ENCODE peak calls at places on chromosomes 1 and 21, in seven cellular contexts. One of them, this sample, is unnamed.

GRCh38 chr1:43573066-43573799 is 42.5 kb downstream of the PTPRF start:
- DNase-seq in IMR-90: no peak
- DNase-seq in foreskin fibroblast: peak
- DNase-seq in thoracic aorta: no peak
- DNase-seq in colonic mucosa: no peak
- DNase-seq in endothelial cell: no peak
- DNase-seq in uterus: no peak
- DNase-seq in this sample: peak

GRCh38 chr1:173420330-173420806 is 56.8 kb upstream of the PRDX6 start:
- DNase-seq in IMR-90: peak
- DNase-seq in uterus: peak
- DNase-seq in colonic mucosa: peak
- DNase-seq in endothelial cell: peak
- DNase-seq in foreskin fibroblast: peak
- DNase-seq in thoracic aorta: no peak
- DNase-seq in this sample: peak

GRCh38 chr1:74513396-74513795 is 985 bp upstream of the LRRC53 start:
- DNase-seq in IMR-90: no peak
- DNase-seq in uterus: no peak
- DNase-seq in thoracic aorta: no peak
- DNase-seq in foreskin fibroblast: no peak
- DNase-seq in colonic mucosa: no peak
- DNase-seq in endothelial cell: no peak
- DNase-seq in this sample: no peak

GRCh38 chr1:115499253-115499652 is 142.5 kb upstream of the VANGL1 start:
- DNase-seq in foreskin fibroblast: no peak
- DNase-seq in IMR-90: no peak
- DNase-seq in colonic mucosa: no peak
- DNase-seq in uterus: no peak
- DNase-seq in thoracic aorta: no peak
- DNase-seq in endothelial cell: no peak
- DNase-seq in this sample: no peak

GRCh38 chr1:59814901-59815825 is at the start of gene HOOK1:
- DNase-seq in thoracic aorta: no peak
- DNase-seq in endothelial cell: no peak
- DNase-seq in uterus: no peak
- DNase-seq in foreskin fibroblast: peak
- DNase-seq in colonic mucosa: peak
- DNase-seq in IMR-90: no peak
- DNase-seq in this sample: no peak

GRCh38 chr1:165954940-165955339 is 127.5 kb downstream of the UCK2 start:
- DNase-seq in foreskin fibroblast: peak
- DNase-seq in endothelial cell: no peak
- DNase-seq in IMR-90: peak
- DNase-seq in uterus: no peak
- DNase-seq in thoracic aorta: no peak
- DNase-seq in colonic mucosa: no peak
- DNase-seq in this sample: no peak

GRCh38 chr1:201108614-201109013 is 3.6 kb downstream of the CACNA1S start:
- DNase-seq in thoracic aorta: no peak
- DNase-seq in IMR-90: no peak
- DNase-seq in colonic mucosa: no peak
- DNase-seq in uterus: no peak
- DNase-seq in foreskin fibroblast: no peak
- DNase-seq in endothelial cell: no peak
- DNase-seq in this sample: no peak

GRCh38 chr1:224513787-224514209 is 79.2 kb upstream of the WDR26 start:
- DNase-seq in uterus: peak
- DNase-seq in endothelial cell: peak
- DNase-seq in foreskin fibroblast: peak
- DNase-seq in thoracic aorta: no peak
- DNase-seq in colonic mucosa: peak
- DNase-seq in IMR-90: peak
- DNase-seq in this sample: peak

GRCh38 chr21:42847726-42848125 is 31.6 kb downstream of the WDR4 start:
- DNase-seq in foreskin fibroblast: no peak
- DNase-seq in IMR-90: no peak
- DNase-seq in colonic mucosa: no peak
- DNase-seq in thoracic aorta: no peak
- DNase-seq in uterus: no peak
- DNase-seq in endothelial cell: no peak
- DNase-seq in this sample: peak

GRCh38 chr1:179079113-179079761 is 2.6 kb upstream of the TOR3A start:
- DNase-seq in uterus: peak
- DNase-seq in foreskin fibroblast: peak
- DNase-seq in colonic mucosa: peak
- DNase-seq in endothelial cell: peak
- DNase-seq in IMR-90: peak
- DNase-seq in thoracic aorta: no peak
- DNase-seq in this sample: no peak

GRCh38 chr21:32237021-32237420 is 41.8 kb downstream of the MIS18A start:
- DNase-seq in uterus: no peak
- DNase-seq in colonic mucosa: no peak
- DNase-seq in foreskin fibroblast: no peak
- DNase-seq in thoracic aorta: no peak
- DNase-seq in IMR-90: no peak
- DNase-seq in endothelial cell: no peak
- DNase-seq in this sample: no peak

GRCh38 chr1:53878492-53879105 is 11.0 kb downstream of the YIPF1 start:
- DNase-seq in endothelial cell: no peak
- DNase-seq in uterus: no peak
- DNase-seq in IMR-90: peak
- DNase-seq in colonic mucosa: no peak
- DNase-seq in thoracic aorta: no peak
- DNase-seq in foreskin fibroblast: peak
- DNase-seq in this sample: no peak

GRCh38 chr21:42245348-42246185 is 26.6 kb downstream of the ABCG1 start:
- DNase-seq in IMR-90: no peak
- DNase-seq in endothelial cell: no peak
- DNase-seq in uterus: no peak
- DNase-seq in colonic mucosa: no peak
- DNase-seq in thoracic aorta: no peak
- DNase-seq in foreskin fibroblast: no peak
- DNase-seq in this sample: no peak

GRCh38 chr1:162774007-162774406 is 16.5 kb upstream of the HSD17B7 start:
- DNase-seq in colonic mucosa: no peak
- DNase-seq in uterus: no peak
- DNase-seq in thoracic aorta: no peak
- DNase-seq in endothelial cell: no peak
- DNase-seq in foreskin fibroblast: no peak
- DNase-seq in IMR-90: no peak
- DNase-seq in this sample: no peak

DNA sequence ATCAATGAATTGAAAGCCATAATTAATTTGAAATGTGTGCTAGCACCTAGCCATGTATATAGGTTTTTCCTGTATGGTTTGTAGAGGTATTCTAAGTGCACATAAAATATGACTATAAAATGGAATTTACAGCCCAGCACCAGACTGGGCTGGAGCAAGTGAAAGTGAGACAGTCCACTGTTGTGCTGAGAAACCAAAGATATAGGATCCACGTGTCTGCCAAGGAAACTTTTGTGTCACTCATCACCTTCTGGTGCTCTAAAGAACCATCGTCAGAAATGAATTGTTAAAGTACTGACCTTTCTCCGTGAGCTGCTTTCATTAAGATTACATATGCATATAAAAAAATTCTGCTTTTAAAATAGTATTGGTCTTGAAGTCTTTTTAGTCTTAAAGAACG is 141.0 kb upstream of the ZC3H11B start:
- DNase-seq in uterus: no peak
- DNase-seq in colonic mucosa: no peak
- DNase-seq in endothelial cell: no peak
- DNase-seq in foreskin fibroblast: no peak
- DNase-seq in thoracic aorta: no peak
- DNase-seq in IMR-90: no peak
- DNase-seq in this sample: no peak
- TF ChIP-seq CTCF in uterus: no peak
- TF ChIP-seq CTCF in colonic mucosa: no peak
- TF ChIP-seq CTCF in endothelial cell: no peak
- TF ChIP-seq CTCF in foreskin fibroblast: no peak
- TF ChIP-seq CTCF in thoracic aorta: no peak
- TF ChIP-seq CTCF in IMR-90: no peak
- TF ChIP-seq CTCF in this sample: no peak

GRCh38 chr1:155324717-155325595 is 4.3 kb downstream of the RUSC1 start:
- DNase-seq in IMR-90: peak
- DNase-seq in colonic mucosa: peak
- DNase-seq in endothelial cell: peak
- DNase-seq in uterus: peak
- DNase-seq in foreskin fibroblast: peak
- DNase-seq in thoracic aorta: no peak
- DNase-seq in this sample: peak
- TF ChIP-seq CTCF in IMR-90: peak
- TF ChIP-seq CTCF in colonic mucosa: no peak
- TF ChIP-seq CTCF in endothelial cell: no peak
- TF ChIP-seq CTCF in uterus: peak
- TF ChIP-seq CTCF in foreskin fibroblast: peak
- TF ChIP-seq CTCF in thoracic aorta: peak
- TF ChIP-seq CTCF in this sample: peak

GRCh38 chr21:14084068-14084501 is 126.7 kb downstream of the LIPI start:
- DNase-seq in colonic mucosa: no peak
- DNase-seq in IMR-90: no peak
- DNase-seq in thoracic aorta: no peak
- DNase-seq in uterus: no peak
- DNase-seq in endothelial cell: no peak
- DNase-seq in foreskin fibroblast: no peak
- DNase-seq in this sample: no peak
- TF ChIP-seq CTCF in colonic mucosa: no peak
- TF ChIP-seq CTCF in IMR-90: no peak
- TF ChIP-seq CTCF in thoracic aorta: no peak
- TF ChIP-seq CTCF in uterus: no peak
- TF ChIP-seq CTCF in endothelial cell: no peak
- TF ChIP-seq CTCF in foreskin fibroblast: no peak
- TF ChIP-seq CTCF in this sample: no peak

GRCh38 chr1:38046884-38047602 is 450 bp upstream of the POU3F1 start:
- DNase-seq in foreskin fibroblast: peak
- DNase-seq in colonic mucosa: peak
- DNase-seq in uterus: peak
- DNase-seq in thoracic aorta: peak
- DNase-seq in IMR-90: peak
- DNase-seq in endothelial cell: peak
- DNase-seq in this sample: peak
- TF ChIP-seq CTCF in foreskin fibroblast: no peak
- TF ChIP-seq CTCF in colonic mucosa: no peak
- TF ChIP-seq CTCF in uterus: peak
- TF ChIP-seq CTCF in thoracic aorta: no peak
- TF ChIP-seq CTCF in IMR-90: no peak
- TF ChIP-seq CTCF in endothelial cell: no peak
- TF ChIP-seq CTCF in this sample: peak

DNA sequence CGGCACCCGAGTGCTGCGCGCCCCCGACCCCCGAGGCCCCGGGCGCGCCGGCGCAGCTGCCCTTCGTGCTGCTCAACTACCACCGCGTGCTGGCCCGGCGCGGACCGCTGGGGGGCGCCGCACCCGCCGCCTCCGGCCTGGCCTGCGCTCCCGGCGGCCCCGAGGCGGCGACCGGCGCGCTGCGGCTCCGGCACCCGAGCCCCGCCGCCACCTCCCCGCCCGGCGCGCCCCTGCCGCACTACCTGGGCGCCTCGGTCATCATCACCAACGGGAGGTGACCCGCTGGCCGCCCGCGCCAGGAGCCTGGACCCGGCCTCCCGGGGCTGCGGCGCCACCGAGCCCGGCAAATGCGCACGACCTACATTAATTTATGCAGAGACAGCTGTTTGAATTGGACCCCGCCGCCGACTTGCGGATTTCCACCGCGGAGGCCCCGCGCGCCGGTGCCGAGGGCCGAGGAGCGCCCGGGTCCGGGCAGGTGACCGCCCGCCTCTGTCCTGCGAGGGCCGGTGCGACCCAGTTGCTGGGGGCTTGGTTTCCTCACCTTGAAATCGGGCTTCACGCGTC is 49.0 kb downstream of the SIM2 start:
- DNase-seq in uterus: no peak
- DNase-seq in IMR-90: peak
- DNase-seq in colonic mucosa: peak
- DNase-seq in endothelial cell: peak
- DNase-seq in foreskin fibroblast: peak
- DNase-seq in thoracic aorta: no peak
- DNase-seq in this sample: peak
- TF ChIP-seq CTCF in uterus: peak
- TF ChIP-seq CTCF in IMR-90: peak
- TF ChIP-seq CTCF in colonic mucosa: no peak
- TF ChIP-seq CTCF in endothelial cell: no peak
- TF ChIP-seq CTCF in foreskin fibroblast: no peak
- TF ChIP-seq CTCF in thoracic aorta: no peak
- TF ChIP-seq CTCF in this sample: peak

GRCh38 chr1:5597991-5598823 is 394.0 kb downstream of the NPHP4 start:
- DNase-seq in thoracic aorta: no peak
- DNase-seq in endothelial cell: no peak
- DNase-seq in uterus: no peak
- DNase-seq in IMR-90: no peak
- DNase-seq in foreskin fibroblast: no peak
- DNase-seq in colonic mucosa: peak
- DNase-seq in this sample: no peak
- TF ChIP-seq CTCF in thoracic aorta: no peak
- TF ChIP-seq CTCF in endothelial cell: peak
- TF ChIP-seq CTCF in uterus: no peak
- TF ChIP-seq CTCF in IMR-90: no peak
- TF ChIP-seq CTCF in foreskin fibroblast: no peak
- TF ChIP-seq CTCF in colonic mucosa: no peak
- TF ChIP-seq CTCF in this sample: no peak

DNA sequence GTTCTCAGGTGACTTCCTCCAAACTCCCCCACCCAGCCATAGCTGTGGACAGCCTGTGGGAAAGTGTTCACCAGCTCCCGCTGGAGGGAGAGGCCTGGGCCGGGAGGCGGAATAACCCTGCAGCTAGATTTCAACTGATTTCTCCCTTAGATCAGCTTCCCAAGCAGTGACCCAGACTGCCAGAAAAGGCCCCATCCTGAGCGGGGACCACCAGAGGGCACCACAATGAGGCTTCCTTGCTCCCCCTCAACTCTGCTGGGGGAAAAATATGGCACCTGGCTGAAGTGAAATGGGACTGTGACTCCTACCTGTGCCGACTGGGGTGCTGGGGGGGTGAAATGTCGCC is 50.8 kb downstream of the RHBG start:
- DNase-seq in uterus: no peak
- DNase-seq in thoracic aorta: no peak
- DNase-seq in endothelial cell: peak
- DNase-seq in colonic mucosa: no peak
- DNase-seq in IMR-90: no peak
- DNase-seq in foreskin fibroblast: no peak
- DNase-seq in this sample: no peak
- TF ChIP-seq CTCF in uterus: no peak
- TF ChIP-seq CTCF in thoracic aorta: no peak
- TF ChIP-seq CTCF in endothelial cell: peak
- TF ChIP-seq CTCF in colonic mucosa: no peak
- TF ChIP-seq CTCF in IMR-90: no peak
- TF ChIP-seq CTCF in foreskin fibroblast: no peak
- TF ChIP-seq CTCF in this sample: no peak

This sample was measured in left ventricle myocardium inferior.